ENCODE peak calls at places on chromosomes 7 and 10, in four cellular contexts. G is HepG2, B is GM12878, Z is SK-N-SH. K is an unnamed sample.

GRCh38 chr7:134547738-134548054 is 1.2 kb upstream of the AKR1B15 start:
- DNase-seq in B (peak), G (no peak), Z (no peak), K (no peak)

GRCh38 chr10:30510932-30511700 is 77.1 kb downstream of the MAP3K8 start:
- DNase-seq in G (no peak), B (no peak), Z (no peak), K (no peak)

GRCh38 chr10:6300106-6300783 is 97.5 kb downstream of the PFKFB3 start:
- DNase-seq in B (peak), G (no peak), Z (no peak), K (no peak)

GRCh38 chr10:15254808-15255655 is 86.5 kb upstream of the NMT2 start:
- DNase-seq in G (no peak), Z (no peak), B (no peak), K (no peak)

GRCh38 chr7:25665346-25665745 is 437.1 kb upstream of the NPVF start:
- DNase-seq in B (no peak), G (no peak), Z (no peak), K (no peak)

GRCh38 chr10:1448252-1448901 is 288.9 kb downstream of the ADARB2 start:
- DNase-seq in Z (no peak), G (no peak), B (no peak), K (no peak)

GRCh38 chr10:17474595-17474994 is 20.2 kb upstream of the ST8SIA6 start:
- DNase-seq in B (no peak), G (no peak), Z (no peak), K (peak)

GRCh38 chr10:33336606-33337334 is 2.3 kb upstream of the NRP1 start:
- DNase-seq in G (no peak), Z (peak), B (no peak), K (no peak)

GRCh38 chr7:1176891-1177373 is 16.9 kb upstream of the ZFAND2A start:
- DNase-seq in Z (peak), G (peak), B (peak), K (peak)

GRCh38 chr7:121561717-121562116 is 165.6 kb upstream of the FAM3C start:
- DNase-seq in G (no peak), B (no peak), Z (no peak), K (peak)

GRCh38 chr7:45598697-45599520 is 24.7 kb downstream of the ADCY1 start:
- DNase-seq in G (no peak), B (no peak), Z (no peak), K (no peak)

GRCh38 chr10:72846225-72846624 is 47.3 kb upstream of the OIT3 start:
- DNase-seq in G (no peak), B (no peak), Z (no peak), K (no peak)

GRCh38 chr7:633381-634018 is 93.0 kb upstream of the DNAAF5 start:
- DNase-seq in B (no peak), Z (no peak), G (no peak), K (no peak)

GRCh38 chr10:117007080-117007479 is 2.1 kb upstream of the SHTN1 start:
- DNase-seq in G (peak), B (no peak), Z (peak), K (peak)

GRCh38 chr10:17025444-17026295 is 103.9 kb downstream of the CUBN start:
- DNase-seq in Z (peak), B (no peak), G (peak), K (peak)

GRCh38 chr7:135634191-135634878 is 28.0 kb upstream of the STMP1 start:
- DNase-seq in G (peak), Z (no peak), B (no peak), K (no peak)

GRCh38 chr7:80686576-80686975 is 48.1 kb downstream of the CD36 start:
- DNase-seq in B (no peak), Z (no peak), G (no peak), K (no peak)

GRCh38 chr10:5951167-5951711 is 26.1 kb downstream of the IL15RA start:
- DNase-seq in G (no peak), Z (no peak), B (no peak), K (no peak)

GRCh38 chr7:47336178-47337020 is 245.5 kb downstream of the TNS3 start:
- DNase-seq in B (no peak), Z (no peak), G (no peak), K (no peak)

GRCh38 chr10:73906524-73907447 is 4.1 kb upstream of the PLAU start:
- DNase-seq in B (no peak), Z (no peak), G (peak), K (no peak)

GRCh38 chr10:79137826-79138225 is 69.1 kb downstream of the ZMIZ1 start:
- DNase-seq in G (no peak), B (peak), Z (no peak), K (no peak)

GRCh38 chr7:51344406-51344805 is 27.8 kb upstream of the COBL start:
- DNase-seq in B (no peak), Z (no peak), G (peak), K (no peak)

GRCh38 chr10:14142631-14143270 is 188.0 kb downstream of the FRMD4A start:
- DNase-seq in B (no peak), G (no peak), Z (no peak), K (no peak)

GRCh38 chr10:91700273-91700672 is 67.4 kb upstream of the PPP1R3C start:
- DNase-seq in B (no peak), Z (no peak), G (no peak), K (no peak)

GRCh38 chr7:151895695-151896485 is 19.0 kb upstream of the PRKAG2 start:
- DNase-seq in G (no peak), B (no peak), Z (no peak), K (no peak)
- TF ChIP-seq NFIC in G (no peak), B (no peak), Z (no peak), K (no peak)

GRCh38 chr10:74949024-74949423 is 122.6 kb downstream of the KAT6B start:
- DNase-seq in B (no peak), G (peak), Z (no peak), K (no peak)
- TF ChIP-seq SMC3 in B (no peak), G (no peak), Z (no peak), K (no peak)

GRCh38 chr7:64371116-64371515 is 57.4 kb downstream of the ZNF736 start:
- DNase-seq in B (no peak), Z (no peak), G (no peak), K (no peak)
- TF ChIP-seq NFIC in B (no peak), Z (no peak), G (no peak), K (no peak)

DNA sequence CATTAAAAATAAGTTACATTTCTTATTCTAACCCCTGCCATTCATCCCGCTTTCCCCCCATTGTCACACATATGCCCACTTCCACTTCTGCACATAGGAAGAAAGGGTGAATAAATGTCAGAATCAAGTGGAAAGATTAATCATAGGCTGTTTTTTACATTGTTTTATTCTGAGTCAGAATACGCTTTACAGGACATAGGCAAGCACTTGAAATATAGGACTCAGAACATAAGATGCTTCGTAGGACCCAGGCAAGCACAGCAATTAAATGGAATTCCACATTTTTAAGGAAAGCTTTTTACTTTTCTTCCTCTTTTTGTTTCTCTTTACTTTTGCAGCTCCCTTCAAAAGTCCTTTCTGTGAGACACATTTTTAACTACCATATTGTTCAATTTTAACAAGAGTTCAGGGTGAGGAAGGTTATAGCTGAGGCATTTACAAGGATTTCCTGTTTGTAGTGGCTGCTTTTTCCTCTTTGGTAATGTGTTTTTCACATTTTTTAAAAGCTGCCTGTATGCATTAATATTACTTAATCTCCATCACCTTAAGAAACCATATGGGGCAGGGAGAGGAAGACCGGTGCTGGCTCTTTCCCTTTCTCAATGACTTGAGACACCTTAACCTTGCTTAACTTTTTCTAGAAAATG is 130.0 kb downstream of the TES start:
- DNase-seq in B (no peak), G (no peak), Z (no peak), K (no peak)
- TF ChIP-seq SMC3 in B (no peak), G (no peak), Z (no peak), K (no peak)

DNA sequence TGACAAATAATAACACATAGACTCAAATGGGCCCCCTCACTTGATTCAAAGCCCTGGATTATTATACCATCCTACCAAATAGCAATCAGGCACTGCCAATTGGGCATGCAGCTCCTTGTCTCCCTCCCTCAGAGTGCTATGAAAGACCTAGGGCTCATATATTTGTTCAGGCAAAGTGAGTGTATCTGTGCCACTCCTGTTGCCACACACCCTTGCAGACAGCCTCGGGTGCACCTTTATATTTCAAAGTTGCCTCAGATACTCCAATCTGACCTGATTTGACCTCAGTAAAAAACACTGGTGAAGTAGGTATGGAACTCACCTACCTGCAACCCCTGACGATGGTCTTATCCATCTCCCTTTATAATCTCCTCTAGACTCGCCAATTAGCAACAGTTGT is 3.0 kb upstream of the NAMPT start:
- DNase-seq in G (no peak), Z (no peak), B (no peak), K (no peak)
- TF ChIP-seq NFIC in G (no peak), Z (no peak), B (no peak), K (no peak)

GRCh38 chr7:32564542-32564941 is 69.3 kb downstream of the AVL9 start:
- DNase-seq in B (no peak), G (no peak), Z (no peak), K (no peak)

GRCh38 chr7:32574626-32575025 is 79.3 kb downstream of the AVL9 start:
- DNase-seq in B (no peak), Z (no peak), G (no peak), K (no peak)

GRCh38 chr7:32573110-32573687 is 77.9 kb downstream of the AVL9 start:
- DNase-seq in G (no peak), Z (no peak), B (no peak), K (no peak)

DNA sequence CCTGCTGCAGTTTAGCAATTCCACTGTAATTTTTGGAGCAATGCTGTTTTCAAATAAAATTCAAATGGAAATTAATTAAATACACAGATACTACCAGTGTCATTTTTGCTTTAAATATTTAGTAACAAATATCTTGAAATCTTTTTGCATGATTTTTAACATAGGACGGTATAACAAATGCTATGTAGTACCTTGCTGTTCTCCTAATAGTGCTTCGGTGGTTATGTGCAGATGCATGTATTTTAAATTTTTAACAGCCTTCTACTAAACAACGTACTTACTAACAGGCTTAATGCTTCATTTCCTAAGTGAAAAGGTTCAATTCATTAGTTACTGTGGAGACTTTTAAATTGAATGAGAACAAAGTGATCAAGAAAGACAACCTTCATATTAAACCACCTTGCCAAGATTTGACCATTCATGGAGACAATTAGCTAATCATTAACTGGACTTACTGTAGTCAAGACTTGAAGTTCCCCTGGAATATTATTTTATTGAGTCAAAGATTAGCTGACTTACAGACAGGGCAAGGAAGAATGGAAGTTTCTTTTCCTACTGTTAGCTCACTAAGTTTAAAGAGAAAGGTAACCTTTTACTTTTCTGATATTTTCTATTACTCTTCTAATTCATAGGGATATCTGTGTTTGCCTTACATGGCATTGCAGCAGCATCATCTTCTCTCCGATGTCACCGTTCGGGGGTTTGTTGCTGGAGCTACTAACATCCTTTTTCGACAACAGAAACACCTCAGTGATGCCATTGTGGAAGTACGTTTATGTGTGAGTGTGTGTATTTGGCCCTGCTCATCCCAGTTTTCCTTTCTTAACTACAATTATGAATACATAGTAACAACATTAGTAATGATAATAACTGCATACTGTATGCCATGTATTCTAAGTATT is 74.3 kb downstream of the AVL9 start:
- DNase-seq in B (no peak), Z (no peak), G (no peak), K (no peak)
- TF ChIP-seq SMC3 in B (no peak), Z (no peak), G (no peak), K (no peak)

K was measured in K562.